ENCODE peak calls at places on chromosomes 3 and 15, in nine cellular contexts. K, T, D, Q, C, S, M, N and L are unnamed samples. For H3K4me1, the result is how much of the 10 kb centered on the place peaks cover.

GRCh38 chr15:70195808-70196304 is 98.1 kb upstream of the TLE3 start:
- DNase-seq in K (peak), T (no peak), D (peak), Q (peak), C (peak), S (no peak), M (peak), N (peak), L (peak)

GRCh38 chr15:77064539-77065308 is 6.2 kb downstream of the TSPAN3 start:
- DNase-seq in K (no peak), T (no peak), D (no peak), Q (no peak), C (peak), S (no peak), M (no peak), N (no peak), L (no peak)

GRCh38 chr3:183484676-183485075 is 56.3 kb upstream of the MCF2L2 start:
- DNase-seq in K (no peak), T (no peak), D (no peak), Q (peak), C (no peak), S (no peak), M (no peak), N (no peak), L (peak)

GRCh38 chr3:52121459-52121795 is 32.8 kb downstream of the POC1A start:
- DNase-seq in K (peak), T (no peak), D (peak), Q (no peak), C (no peak), S (peak), M (peak), N (no peak), L (peak)

GRCh38 chr15:84647726-84648125 is 6.4 kb downstream of the WDR73 start:
- DNase-seq in K (no peak), T (no peak), D (no peak), Q (no peak), C (no peak), S (no peak), M (no peak), N (no peak), L (no peak)

GRCh38 chr15:69609176-69609575 is 156.6 kb downstream of the RPLP1 start:
- DNase-seq in K (peak), T (no peak), D (no peak), Q (no peak), C (peak), S (no peak), M (no peak), N (no peak), L (no peak)

GRCh38 chr3:122925756-122926155 is 101.8 kb downstream of the SEMA5B start:
- DNase-seq in K (no peak), T (no peak), D (no peak), Q (no peak), C (no peak), S (peak), M (no peak), N (no peak), L (no peak)

GRCh38 chr3:36525115-36525711 is 144.9 kb downstream of the STAC start:
- DNase-seq in K (peak), T (no peak), D (no peak), Q (no peak), C (peak), S (no peak), M (no peak), N (no peak), L (no peak)

GRCh38 chr15:43440721-43441281 is 52.2 kb downstream of the TP53BP1 start:
- DNase-seq in K (peak), T (no peak), D (no peak), Q (peak), C (peak), S (no peak), M (peak), N (peak), L (no peak)

GRCh38 chr3:194326192-194327029 is 24.7 kb downstream of the CPN2 start:
- DNase-seq in K (peak), T (no peak), D (no peak), Q (no peak), C (no peak), S (no peak), M (no peak), N (no peak), L (no peak)

GRCh38 chr3:12670789-12671450 is 7.0 kb upstream of the RAF1 start:
- DNase-seq in K (no peak), T (no peak), D (peak), Q (no peak), C (no peak), S (peak), M (no peak), N (no peak), L (no peak)

GRCh38 chr3:56758539-56758981 is 43.2 kb downstream of the ARHGEF3 start:
- DNase-seq in K (peak), T (no peak), D (peak), Q (no peak), C (peak), S (no peak), M (peak), N (peak), L (peak)

GRCh38 chr3:197249542-197249941 is 48.9 kb downstream of the DLG1 start:
- DNase-seq in K (no peak), T (no peak), D (no peak), Q (no peak), C (no peak), S (no peak), M (no peak), N (no peak), L (no peak)

GRCh38 chr3:183386651-183387050 is 41.8 kb downstream of the MCF2L2 start:
- DNase-seq in K (no peak), T (no peak), D (no peak), Q (no peak), C (no peak), S (no peak), M (no peak), N (no peak), L (no peak)

GRCh38 chr3:37136067-37136466 is 38.3 kb downstream of the LRRFIP2 start:
- DNase-seq in K (no peak), T (no peak), D (no peak), Q (no peak), C (no peak), S (no peak), M (no peak), N (no peak), L (no peak)

GRCh38 chr3:53836084-53836872 is 9.9 kb downstream of the CHDH start:
- DNase-seq in K (no peak), T (no peak), D (no peak), Q (no peak), C (no peak), S (no peak), M (no peak), N (no peak), L (no peak)

GRCh38 chr3:66115858-66116654 is 77.3 kb upstream of the MAGI1 start:
- DNase-seq in K (peak), T (no peak), D (no peak), Q (no peak), C (peak), S (no peak), M (peak), N (peak), L (no peak)

GRCh38 chr3:170132335-170132734 is 49.2 kb downstream of the PHC3 start:
- DNase-seq in K (peak), T (no peak), D (no peak), Q (no peak), C (no peak), S (no peak), M (no peak), N (no peak), L (no peak)

GRCh38 chr3:184241447-184242296 is 7.1 kb downstream of the ALG3 start:
- DNase-seq in K (peak), T (no peak), D (peak), Q (no peak), C (no peak), S (peak), M (no peak), N (peak), L (peak)

GRCh38 chr15:69172854-69173253 is 12.4 kb downstream of the GLCE start:
- DNase-seq in K (no peak), T (no peak), D (no peak), Q (no peak), C (peak), S (no peak), M (no peak), N (no peak), L (no peak)

GRCh38 chr3:57556459-57557087 is 499 bp downstream of the PDE12 start:
- DNase-seq in K (peak), T (peak), D (peak), Q (no peak), C (peak), S (peak), M (no peak), N (no peak), L (no peak)

DNA sequence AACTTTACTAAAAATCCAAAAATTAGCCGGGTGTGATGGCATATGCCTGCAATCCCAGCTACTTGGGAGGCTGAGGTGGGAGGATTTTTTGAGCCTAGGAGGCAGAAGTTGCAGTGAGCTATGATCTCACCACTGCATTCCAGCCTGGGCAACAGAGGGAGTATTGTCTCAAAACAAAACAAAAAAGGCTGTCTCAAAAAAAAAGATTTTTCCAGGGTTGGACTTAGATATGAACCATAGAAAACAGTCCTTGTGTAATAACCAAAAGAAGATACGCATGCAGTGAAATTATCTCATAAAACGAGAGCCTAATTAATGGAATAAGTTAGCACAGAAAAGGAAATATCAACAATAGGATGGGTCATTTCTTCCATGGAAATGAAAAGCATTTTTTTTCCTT is 320.4 kb upstream of the RASGRP1 start:
- DNase-seq in K (peak), T (no peak), D (no peak), Q (no peak), C (no peak), S (no peak), M (no peak), N (no peak), L (no peak)
- H3K4me3 ChIP-seq in K (no peak), T (no peak), D (no peak), Q (no peak), C (no peak), S (no peak), M (no peak), N (no peak), L (no peak)

GRCh38 chr3:16909802-16910201 is 25.0 kb downstream of the PLCL2 start:
- DNase-seq in K (no peak), T (no peak), D (no peak), Q (no peak), C (no peak), S (no peak), M (no peak), N (no peak), L (no peak)
- H3K4me1 ChIP-seq in K (half or more), T (half or more), D (under half), Q (under half), C (under half), S (under half), M (under half), N (under half), L (under half)

GRCh38 chr15:29554531-29554930 is 267.7 kb downstream of the TJP1 start:
- DNase-seq in K (no peak), T (no peak), D (no peak), Q (no peak), C (no peak), S (no peak), M (no peak), N (peak), L (no peak)

GRCh38 chr15:29560896-29561295 is 261.4 kb downstream of the TJP1 start:
- DNase-seq in K (no peak), T (no peak), D (no peak), Q (no peak), C (no peak), S (no peak), M (no peak), N (no peak), L (no peak)

GRCh38 chr15:29556385-29556784 is 265.9 kb downstream of the TJP1 start:
- DNase-seq in K (peak), T (no peak), D (no peak), Q (no peak), C (no peak), S (no peak), M (no peak), N (no peak), L (no peak)

GRCh38 chr15:29563112-29563511 is 259.2 kb downstream of the TJP1 start:
- DNase-seq in K (no peak), T (no peak), D (no peak), Q (no peak), C (no peak), S (no peak), M (no peak), N (no peak), L (no peak)

GRCh38 chr15:29558261-29558660 is 264.0 kb downstream of the TJP1 start:
- DNase-seq in K (no peak), T (no peak), D (no peak), Q (no peak), C (no peak), S (no peak), M (no peak), N (no peak), L (no peak)
- H3K4me3 ChIP-seq in K (no peak), T (no peak), D (no peak), Q (no peak), C (no peak), S (no peak), M (no peak), N (no peak), L (no peak)

DNA sequence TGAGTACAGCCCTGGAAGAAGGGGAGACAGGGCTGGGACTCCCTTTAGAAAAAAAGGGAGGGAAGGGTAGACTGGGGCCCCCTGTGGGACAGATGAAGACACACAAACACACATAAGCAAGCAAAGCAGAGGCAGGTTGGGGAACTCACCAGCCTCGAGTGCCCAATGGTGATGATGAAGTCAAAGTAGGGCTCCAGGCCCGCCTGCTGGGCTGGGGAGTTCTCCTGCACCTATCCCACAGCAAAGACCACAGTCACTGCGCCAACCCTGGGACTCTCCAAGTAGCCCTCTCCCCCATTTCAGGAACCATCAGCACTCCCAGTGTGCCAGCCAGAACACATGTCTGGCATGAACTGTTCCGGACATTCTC is 4.1 kb downstream of the GORASP1 start:
- DNase-seq in K (no peak), T (no peak), D (no peak), Q (peak), C (no peak), S (no peak), M (no peak), N (no peak), L (no peak)
- H3K4me1 ChIP-seq in K (under half), T (under half), D (under half), Q (half or more), C (under half), S (under half), M (under half), N (under half), L (under half)

GRCh38 chr15:63672369-63672768 is 75.2 kb downstream of the FBXL22 start:
- DNase-seq in K (no peak), T (no peak), D (no peak), Q (no peak), C (no peak), S (no peak), M (no peak), N (no peak), L (no peak)

GRCh38 chr15:63663906-63664305 is 66.7 kb downstream of the FBXL22 start:
- DNase-seq in K (peak), T (no peak), D (no peak), Q (no peak), C (no peak), S (no peak), M (no peak), N (no peak), L (no peak)

GRCh38 chr15:63672775-63673174 is 75.6 kb downstream of the FBXL22 start:
- DNase-seq in K (no peak), T (no peak), D (no peak), Q (no peak), C (no peak), S (no peak), M (no peak), N (no peak), L (no peak)

GRCh38 chr15:63668601-63669000 is 71.4 kb downstream of the FBXL22 start:
- DNase-seq in K (no peak), T (no peak), D (no peak), Q (no peak), C (no peak), S (no peak), M (no peak), N (no peak), L (no peak)

DNA sequence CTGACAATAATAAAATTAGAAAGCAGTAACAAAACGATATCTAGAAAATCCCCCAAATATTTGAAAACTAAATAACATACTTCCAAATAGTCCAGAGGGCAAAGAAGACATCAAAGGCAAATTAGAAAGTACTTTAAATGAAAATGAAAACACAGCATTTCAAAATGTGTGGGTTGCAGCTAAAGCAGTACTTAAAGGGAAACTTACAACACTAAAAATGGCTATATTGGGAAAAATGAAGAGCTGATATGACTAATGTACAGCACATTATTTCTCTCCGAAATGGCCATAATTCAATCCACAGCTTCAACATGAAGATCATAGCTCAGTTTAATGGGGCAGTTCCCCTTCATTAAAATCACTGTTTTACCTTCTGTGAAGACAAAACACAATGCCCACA is 71.9 kb downstream of the FBXL22 start:
- DNase-seq in K (no peak), T (no peak), D (no peak), Q (no peak), C (no peak), S (no peak), M (no peak), N (no peak), L (no peak)
- H3K4me3 ChIP-seq in K (no peak), T (peak), D (no peak), Q (no peak), C (no peak), S (no peak), M (no peak), N (no peak), L (no peak)